ENCODE peak calls at places on chromosomes 13 and 19, in ten cellular contexts. J is mucosa of descending colon; D is A549; C is GM12865; L is choroid plexus epithelial cell; W is GM23338; Q is cardiac muscle cell; K is uterus; X is CD4-positive, alpha-beta T cell; P is stomach. F is an unnamed sample.

GRCh38 chr13:37270206-37271001 is 164.9 kb upstream of the CSNK1A1L start:
- DNase-seq in L (no peak), Q (no peak), X (no peak), W (peak; percentile 21), P (no peak), K (no peak), J (no peak), D (no peak), C (no peak), F (no peak)

GRCh38 chr19:15986694-15987093 is 37.9 kb downstream of the OR10H4 start:
- DNase-seq in P (no peak), C (no peak), J (no peak), L (no peak), W (no peak), K (no peak), Q (no peak), X (no peak), D (no peak), F (no peak)

GRCh38 chr19:18967358-18968146 is 26.5 kb upstream of the HOMER3 start:
- DNase-seq in D (no peak), K (peak; percentile 24), X (no peak), J (no peak), W (peak; percentile 17), Q (no peak), P (peak; percentile 34), C (no peak), L (peak; percentile 79), F (no peak)

GRCh38 chr19:58385313-58386165 is 1.5 kb upstream of the RPS5 start:
- DNase-seq in J (peak; percentile 54), P (no peak), W (no peak), Q (no peak), X (no peak), D (no peak), K (no peak), C (peak; percentile 68), L (peak; percentile 10), F (no peak)

GRCh38 chr13:86324191-86324590 is 525.0 kb upstream of the SLITRK6 start:
- DNase-seq in P (no peak), C (no peak), J (no peak), X (no peak), Q (no peak), W (no peak), K (no peak), D (no peak), L (no peak), F (no peak)

GRCh38 chr19:44113784-44114390 is 688 bp downstream of the ZNF225 start:
- DNase-seq in C (no peak), X (no peak), Q (no peak), W (peak; percentile 21), P (no peak), L (no peak), J (peak; percentile 33), D (peak; percentile 46), K (no peak), F (no peak)

GRCh38 chr19:2628597-2628996 is 73.9 kb downstream of the GNG7 start:
- DNase-seq in P (no peak), K (no peak), L (no peak), C (no peak), J (no peak), D (no peak), W (no peak), X (no peak), Q (no peak), F (no peak)

GRCh38 chr19:3986260-3987041 is 1.2 kb upstream of the EEF2 start:
- DNase-seq in X (peak; percentile 58), K (no peak), W (peak; percentile 91), J (no peak), Q (peak; percentile 78), P (peak; percentile 57), D (peak; percentile 51), L (peak; percentile 89), C (peak; percentile 84), F (no peak)

GRCh38 chr19:10149427-10149826 is 29.7 kb upstream of the EIF3G start:
- DNase-seq in Q (no peak), C (no peak), D (no peak), J (no peak), W (no peak), K (no peak), L (no peak), P (no peak), X (no peak), F (no peak)

GRCh38 chr13:77061362-77061761 is 34.4 kb upstream of the FBXL3 start:
- DNase-seq in X (no peak), L (no peak), D (no peak), Q (no peak), K (no peak), J (no peak), W (no peak), P (no peak), C (no peak), F (no peak)

GRCh38 chr13:77056382-77056781 is 29.4 kb upstream of the FBXL3 start:
- DNase-seq in P (no peak), J (no peak), C (no peak), W (no peak), D (no peak), X (no peak), K (no peak), Q (no peak), L (peak; percentile 9), F (no peak)

GRCh38 chr13:77055158-77055557 is 28.2 kb upstream of the FBXL3 start:
- DNase-seq in Q (no peak), P (no peak), J (no peak), D (no peak), L (no peak), C (no peak), K (no peak), X (no peak), W (no peak), F (no peak)

GRCh38 chr13:77053192-77053591 is 26.2 kb upstream of the FBXL3 start:
- DNase-seq in X (no peak), L (no peak), K (no peak), C (no peak), W (no peak), Q (no peak), D (no peak), J (no peak), P (no peak), F (no peak)

GRCh38 chr13:77056886-77057285 is 29.9 kb upstream of the FBXL3 start:
- DNase-seq in X (no peak), Q (no peak), L (no peak), W (no peak), C (no peak), K (no peak), P (no peak), J (no peak), D (no peak), F (no peak)
- TF ChIP-seq CTCF in X (no peak), Q (no peak), L (no peak), W (no peak), C (no peak), K (no peak), P (no peak), J (no peak), D (no peak), F (no peak)

GRCh38 chr19:17202713-17203112 is 12.4 kb upstream of the USE1 start:
- DNase-seq in W (no peak), L (no peak), P (no peak), X (no peak), K (no peak), Q (no peak), J (no peak), D (no peak), C (no peak), F (no peak)

GRCh38 chr19:17209126-17210036 is 5.8 kb upstream of the USE1 start:
- DNase-seq in K (no peak), P (peak; percentile 30), C (peak; percentile 87), X (no peak), Q (peak; percentile 45), L (peak; percentile 37), W (peak; percentile 99), J (peak; percentile 56), D (peak; percentile 19), F (no peak)

GRCh38 chr19:17206736-17207581 is 8.2 kb upstream of the USE1 start:
- DNase-seq in L (no peak), Q (no peak), D (no peak), P (no peak), C (no peak), W (no peak), K (no peak), X (no peak), J (no peak), F (no peak)

GRCh38 chr19:17202249-17202648 is 12.9 kb upstream of the USE1 start:
- DNase-seq in W (peak; percentile 52), J (no peak), X (no peak), D (peak; percentile 33), Q (no peak), L (no peak), P (no peak), K (no peak), C (no peak), F (no peak)

GRCh38 chr19:17205237-17206140 is 9.7 kb upstream of the USE1 start:
- DNase-seq in P (peak; percentile 84), X (peak; percentile 68), L (peak; percentile 83), C (peak; percentile 71), K (no peak), J (peak; percentile 84), D (peak; percentile 57), W (peak; percentile 90), Q (peak; percentile 72), F (no peak)
- TF ChIP-seq CTCF in P (peak; percentile 67), X (peak; percentile 68), L (peak; percentile 92), C (peak; percentile 65), K (peak; percentile 45), J (peak; percentile 58), D (peak; percentile 46), W (peak; percentile 76), Q (peak; percentile 76), F (peak; percentile 74)

GRCh38 chr19:55095260-55096060 is 19.8 kb downstream of the EPS8L1 start:
- DNase-seq in W (peak; percentile 67), K (no peak), Q (no peak), X (no peak), P (no peak), J (no peak), C (no peak), L (no peak), D (no peak), F (no peak)

GRCh38 chr19:55092423-55093318 is 17.0 kb downstream of the EPS8L1 start:
- DNase-seq in K (no peak), X (no peak), Q (no peak), D (no peak), P (no peak), W (peak; percentile 80), C (no peak), J (no peak), L (no peak), F (no peak)

GRCh38 chr19:55091955-55092354 is 16.3 kb downstream of the EPS8L1 start:
- DNase-seq in C (no peak), D (no peak), J (no peak), X (no peak), Q (no peak), W (peak; percentile 92), P (no peak), L (no peak), K (no peak), F (no peak)

GRCh38 chr19:55096061-55096701 is 20.5 kb downstream of the EPS8L1 start:
- DNase-seq in Q (no peak), W (peak; percentile 67), L (no peak), X (no peak), K (no peak), J (no peak), P (no peak), D (no peak), C (no peak), F (no peak)

GRCh38 chr19:55094456-55095259 is 19.0 kb downstream of the EPS8L1 start:
- DNase-seq in P (no peak), L (no peak), K (no peak), X (no peak), Q (no peak), C (no peak), J (no peak), D (no peak), W (peak; percentile 88), F (no peak)
- TF ChIP-seq CTCF in P (no peak), L (no peak), K (no peak), X (no peak), Q (no peak), C (no peak), J (no peak), D (no peak), W (peak; percentile 60), F (no peak)

GRCh38 chr19:32324631-32325215 is 20.7 kb upstream of the ZNF507 start:
- DNase-seq in P (no peak), K (no peak), D (no peak), Q (no peak), X (no peak), L (peak; percentile 42), C (no peak), J (no peak), W (no peak), F (no peak)
- TF ChIP-seq CTCF in P (no peak), K (no peak), D (peak; percentile 34), Q (peak; percentile 31), X (no peak), L (peak; percentile 37), C (no peak), J (no peak), W (peak; percentile 17), F (no peak)

F was measured in type B pancreatic cell.